ENCODE peak calls at places on chromosomes 16 and 17, in five cellular contexts. V, G, I, C and W are unnamed samples.

GRCh38 chr17:46191332-46192210 is 1.7 kb downstream of the KANSL1 start:
- DNase-seq in V (no peak), G (no peak), I (peak), C (peak), W (no peak)

GRCh38 chr17:66275651-66276050 is 26.8 kb upstream of the PRKCA start:
- DNase-seq in V (no peak), G (peak), I (peak), C (no peak), W (peak)

GRCh38 chr17:39740357-39741111 is 2.8 kb downstream of the GRB7 start:
- DNase-seq in V (peak), G (peak), I (peak), C (no peak), W (peak)

GRCh38 chr17:76736349-76737081 is 616 bp downstream of the SRSF2 start:
- DNase-seq in V (peak), G (no peak), I (peak), C (peak), W (peak)

GRCh38 chr16:70610273-70611223 is 35.8 kb upstream of the IL34 start:
- DNase-seq in V (no peak), G (no peak), I (no peak), C (no peak), W (no peak)

GRCh38 chr17:7478276-7479138 is 924 bp downstream of the ZBTB4 start:
- DNase-seq in V (peak), G (no peak), I (peak), C (peak), W (peak)

GRCh38 chr17:40550608-40551007 is 14.7 kb downstream of the CCR7 start:
- DNase-seq in V (peak), G (no peak), I (peak), C (no peak), W (peak)

GRCh38 chr17:5391678-5392077 is 27.8 kb downstream of the NUP88 start:
- DNase-seq in V (no peak), G (no peak), I (no peak), C (no peak), W (no peak)

GRCh38 chr16:72856797-72857196 is 191.1 kb downstream of the ZFHX3 start:
- DNase-seq in V (no peak), G (no peak), I (peak), C (no peak), W (no peak)

GRCh38 chr17:50279639-50280038 is 5.4 kb downstream of the TMEM92 start:
- DNase-seq in V (no peak), G (no peak), I (no peak), C (no peak), W (no peak)

GRCh38 chr17:73533127-73533526 is 111.1 kb downstream of the SDK2 start:
- DNase-seq in V (no peak), G (no peak), I (no peak), C (no peak), W (no peak)

GRCh38 chr16:21203155-21203797 is 8.1 kb downstream of the ZP2 start:
- DNase-seq in V (no peak), G (no peak), I (no peak), C (no peak), W (no peak)

GRCh38 chr17:83152745-83153611 is 73.6 kb downstream of the METRNL start:
- DNase-seq in V (no peak), G (no peak), I (no peak), C (no peak), W (no peak)

GRCh38 chr17:77825621-77826020 is 132.9 kb upstream of the TNRC6C start:
- DNase-seq in V (no peak), G (no peak), I (no peak), C (no peak), W (no peak)

GRCh38 chr16:28326881-28327610 is 34.7 kb downstream of the SBK1 start:
- DNase-seq in V (no peak), G (peak), I (peak), C (peak), W (peak)

GRCh38 chr16:66858740-66859396 is 14.7 kb downstream of the CA7 start:
- DNase-seq in V (peak), G (peak), I (peak), C (no peak), W (peak)

GRCh38 chr17:362721-363120 is 10.1 kb upstream of the RPH3AL start:
- DNase-seq in V (no peak), G (no peak), I (no peak), C (no peak), W (no peak)

GRCh38 chr17:360141-360705 is 7.6 kb upstream of the RPH3AL start:
- DNase-seq in V (no peak), G (no peak), I (no peak), C (no peak), W (no peak)

GRCh38 chr17:364308-364707 is 11.7 kb upstream of the RPH3AL start:
- DNase-seq in V (no peak), G (no peak), I (no peak), C (no peak), W (no peak)

DNA sequence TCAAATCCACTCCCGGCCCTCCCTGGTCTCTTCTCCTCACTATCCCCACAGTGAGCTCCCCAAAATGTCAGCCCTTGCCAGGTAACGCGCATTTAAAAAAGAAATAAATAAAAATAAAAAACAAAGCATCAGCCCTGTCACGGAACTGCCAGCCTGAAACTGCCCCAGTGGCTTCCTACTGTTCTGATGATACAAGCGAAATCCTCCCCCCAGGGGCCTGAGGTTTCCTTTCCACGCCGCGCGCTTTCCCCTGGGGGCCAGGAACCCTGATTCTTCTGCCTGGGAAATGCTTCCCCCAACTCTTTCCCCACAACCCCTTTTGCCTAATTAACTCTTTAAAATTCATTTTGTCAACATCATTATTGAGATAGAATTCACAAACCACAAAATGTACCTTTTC is 12.2 kb upstream of the RPH3AL start:
- DNase-seq in V (no peak), G (no peak), I (no peak), C (no peak), W (no peak)
- H3K4me3 ChIP-seq in V (no peak), G (no peak), I (no peak), C (no peak), W (no peak)

DNA sequence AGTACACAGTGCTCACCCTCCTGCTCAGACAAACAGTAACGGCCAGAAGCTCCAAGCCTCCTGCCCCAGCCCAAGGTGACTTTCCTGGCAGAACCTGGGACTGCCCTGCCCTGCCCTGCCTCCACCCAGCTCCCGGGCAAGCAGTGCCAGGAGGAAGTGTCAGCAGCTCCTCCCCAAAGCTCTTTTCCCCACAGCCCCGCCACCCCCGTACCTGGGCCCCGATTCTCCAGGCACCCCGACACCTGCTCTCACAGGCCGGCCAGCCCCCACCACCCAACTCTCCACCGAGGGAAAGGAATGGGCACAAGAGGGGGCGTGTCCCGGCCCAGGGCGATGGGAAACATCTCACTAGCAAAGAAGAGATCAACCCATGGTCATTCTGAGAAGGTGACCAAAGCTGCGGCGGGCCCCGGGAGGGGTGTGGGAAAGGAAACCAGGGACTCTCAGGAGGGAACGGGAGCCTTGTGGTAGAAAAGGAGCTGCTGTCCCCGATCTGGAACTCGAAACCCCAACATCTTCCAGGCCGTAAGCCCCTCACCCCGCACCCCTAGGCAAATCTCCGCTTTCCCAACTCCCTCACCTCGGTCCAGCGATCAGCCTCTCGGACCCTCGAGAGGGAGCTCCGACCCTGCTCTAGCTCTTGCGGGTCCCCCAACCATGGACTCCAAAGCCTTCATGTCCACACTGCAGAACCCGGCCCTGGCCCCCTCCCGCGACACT is 1.2 kb downstream of the BCAR1 start:
- DNase-seq in V (peak), G (no peak), I (peak), C (no peak), W (peak)
- H3K4me3 ChIP-seq in V (peak), G (peak), I (peak), C (peak), W (peak)

GRCh38 chr16:14003119-14003570 is 68.0 kb upstream of the MRTFB start:
- DNase-seq in V (peak), G (no peak), I (peak), C (peak), W (peak)
- H3K4me3 ChIP-seq in V (no peak), G (no peak), I (peak), C (no peak), W (peak)

DNA sequence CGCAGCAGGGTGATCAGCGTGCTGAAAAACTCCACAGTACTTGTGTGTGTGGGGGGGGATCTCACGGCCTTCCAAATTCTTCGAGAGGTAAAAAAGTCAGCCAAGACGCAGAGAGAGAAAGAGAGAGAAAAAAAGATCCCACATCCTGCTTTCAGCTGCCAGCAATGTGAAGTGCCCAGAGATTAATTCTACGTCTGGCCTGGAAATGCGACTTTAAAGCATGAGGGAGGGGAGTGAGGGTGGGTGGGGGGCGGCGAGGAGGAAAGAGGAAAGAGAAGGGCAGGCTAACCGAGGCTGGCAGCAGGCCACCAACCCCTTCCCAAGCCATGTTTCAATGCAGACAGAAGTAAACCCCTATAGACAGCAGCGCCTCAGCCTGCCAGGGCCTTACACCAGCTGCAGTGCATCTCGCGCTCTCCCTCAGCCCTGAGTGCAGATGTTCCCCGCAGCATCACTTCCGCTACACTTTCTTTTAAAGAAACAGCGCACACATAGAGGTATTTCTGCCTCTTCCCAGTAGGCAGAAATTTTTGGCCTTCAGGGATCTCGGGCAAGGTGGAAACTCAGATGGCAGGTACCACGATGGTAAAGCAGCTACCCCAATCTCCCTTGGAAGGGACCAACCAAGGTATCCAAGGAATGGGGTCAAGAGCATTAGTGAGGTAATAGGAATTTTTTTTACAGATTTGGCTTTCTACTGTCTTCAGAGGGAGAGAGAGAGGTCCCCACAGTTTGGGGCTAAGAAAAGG is 87.8 kb downstream of the SMG6 start:
- DNase-seq in V (peak), G (no peak), I (peak), C (peak), W (peak)
- H3K4me3 ChIP-seq in V (no peak), G (no peak), I (peak), C (peak), W (peak)

GRCh38 chr17:30235386-30236296 is at the start of gene SLC6A4:
- DNase-seq in V (no peak), G (no peak), I (peak), C (peak), W (no peak)
- H3K4me3 ChIP-seq in V (no peak), G (no peak), I (peak), C (peak), W (peak)

GRCh38 chr17:44314524-44314868 is 6.1 kb downstream of the RUNDC3A start:
- DNase-seq in V (no peak), G (no peak), I (no peak), C (no peak), W (no peak)
- H3K4me3 ChIP-seq in V (no peak), G (peak), I (no peak), C (peak), W (no peak)

DNA sequence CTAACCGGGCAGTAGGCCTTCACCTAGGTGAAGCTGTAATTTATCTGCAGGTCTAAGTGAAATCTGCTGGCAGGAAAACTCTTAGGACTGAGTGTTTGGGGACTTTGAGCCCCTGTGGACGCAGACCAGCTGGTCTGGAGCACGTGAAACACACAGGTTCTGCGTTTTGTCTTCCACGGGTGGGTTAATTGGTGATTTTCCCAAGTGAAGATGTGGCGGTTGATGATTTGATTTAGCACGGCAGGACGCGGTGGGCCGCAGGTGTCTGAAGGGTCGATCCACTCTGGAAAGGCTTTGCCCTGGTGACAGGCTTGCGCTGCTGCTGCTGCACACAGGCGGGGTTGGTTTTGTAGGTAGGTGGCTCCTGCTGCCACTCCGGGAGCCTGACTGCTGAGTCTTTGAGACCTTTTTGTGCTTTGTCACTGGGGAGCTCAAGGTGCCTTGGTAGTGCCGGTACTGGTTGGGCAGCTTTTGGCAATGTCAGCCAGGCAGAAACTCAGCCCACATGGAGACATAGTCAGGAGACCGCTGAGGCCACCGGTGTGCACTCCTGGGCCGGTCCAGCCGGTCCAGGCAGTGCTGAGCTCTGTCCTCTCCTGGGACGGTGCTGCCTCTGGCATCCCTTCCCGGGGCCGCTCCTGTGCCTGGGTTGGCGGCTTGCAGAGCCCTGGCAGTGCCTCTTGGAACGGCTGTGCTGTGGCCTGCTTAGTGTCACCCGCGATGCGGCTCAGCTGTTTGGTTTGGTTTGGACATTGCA is 2.3 kb downstream of the BAIAP2 start:
- DNase-seq in V (no peak), G (no peak), I (no peak), C (no peak), W (no peak)
- H3K4me3 ChIP-seq in V (no peak), G (no peak), I (peak), C (no peak), W (no peak)